ENCODE peak calls at places on chromosomes 12 and 14, in eight cellular contexts. One of them, this sample, is unnamed.

GRCh38 chr12:1346126-1346525 is 248.3 kb downstream of the FBXL14 start:
- DNase-seq in cardiac fibroblast: no peak
- DNase-seq in dermis blood vessel endothelial cell: no peak
- DNase-seq in osteoblast: peak; percentile 78
- DNase-seq in amniotic stem cell: no peak
- DNase-seq in COLO829: no peak
- DNase-seq in NCI-H2081 treated with DMSO at 0.1 percent for 48 hours: no peak
- DNase-seq in stimulated activated CD4-positive, alpha-beta T cell treated with anti-CD3 and anti-CD28 coated beads, Interleukin-1b, Interleukin-23, amount 100 ng/mL, for 24 hours: no peak
- DNase-seq in this sample: no peak

GRCh38 chr14:74038015-74038859 is 19.1 kb downstream of the BBOF1 start:
- DNase-seq in cardiac fibroblast: peak; percentile 76
- DNase-seq in dermis blood vessel endothelial cell: peak; percentile 75
- DNase-seq in osteoblast: peak; percentile 77
- DNase-seq in amniotic stem cell: no peak
- DNase-seq in COLO829: peak; percentile 63
- DNase-seq in NCI-H2081 treated with DMSO at 0.1 percent for 48 hours: peak; percentile 54
- DNase-seq in stimulated activated CD4-positive, alpha-beta T cell treated with anti-CD3 and anti-CD28 coated beads, Interleukin-1b, Interleukin-23, amount 100 ng/mL, for 24 hours: no peak
- DNase-seq in this sample: no peak

GRCh38 chr14:32560213-32560857 is 231.2 kb downstream of the AKAP6 start:
- DNase-seq in cardiac fibroblast: peak; percentile 90
- DNase-seq in dermis blood vessel endothelial cell: peak; percentile 84
- DNase-seq in osteoblast: peak; percentile 58
- DNase-seq in amniotic stem cell: peak; percentile 60
- DNase-seq in COLO829: peak; percentile 71
- DNase-seq in NCI-H2081 treated with DMSO at 0.1 percent for 48 hours: peak; percentile 38
- DNase-seq in stimulated activated CD4-positive, alpha-beta T cell treated with anti-CD3 and anti-CD28 coated beads, Interleukin-1b, Interleukin-23, amount 100 ng/mL, for 24 hours: no peak
- DNase-seq in this sample: no peak

GRCh38 chr14:50018236-50019210 is 97.8 kb downstream of the VCPKMT start:
- DNase-seq in cardiac fibroblast: no peak
- DNase-seq in dermis blood vessel endothelial cell: peak; percentile 31
- DNase-seq in osteoblast: no peak
- DNase-seq in amniotic stem cell: peak; percentile 16
- DNase-seq in COLO829: no peak
- DNase-seq in NCI-H2081 treated with DMSO at 0.1 percent for 48 hours: no peak
- DNase-seq in stimulated activated CD4-positive, alpha-beta T cell treated with anti-CD3 and anti-CD28 coated beads, Interleukin-1b, Interleukin-23, amount 100 ng/mL, for 24 hours: no peak
- DNase-seq in this sample: no peak

GRCh38 chr14:63276492-63277342 is 42.0 kb downstream of the GPHB5 start:
- DNase-seq in cardiac fibroblast: peak; percentile 73
- DNase-seq in dermis blood vessel endothelial cell: peak; percentile 70
- DNase-seq in osteoblast: peak; percentile 75
- DNase-seq in amniotic stem cell: peak; percentile 28
- DNase-seq in COLO829: peak; percentile 90
- DNase-seq in NCI-H2081 treated with DMSO at 0.1 percent for 48 hours: peak; percentile 17
- DNase-seq in stimulated activated CD4-positive, alpha-beta T cell treated with anti-CD3 and anti-CD28 coated beads, Interleukin-1b, Interleukin-23, amount 100 ng/mL, for 24 hours: no peak
- DNase-seq in this sample: peak; percentile 65

GRCh38 chr12:2396448-2396871 is 343.7 kb downstream of the CACNA1C start:
- DNase-seq in cardiac fibroblast: peak; percentile 55
- DNase-seq in dermis blood vessel endothelial cell: no peak
- DNase-seq in osteoblast: no peak
- DNase-seq in amniotic stem cell: no peak
- DNase-seq in COLO829: no peak
- DNase-seq in NCI-H2081 treated with DMSO at 0.1 percent for 48 hours: no peak
- DNase-seq in stimulated activated CD4-positive, alpha-beta T cell treated with anti-CD3 and anti-CD28 coated beads, Interleukin-1b, Interleukin-23, amount 100 ng/mL, for 24 hours: no peak
- DNase-seq in this sample: no peak

GRCh38 chr14:69610859-69611263 is 535 bp upstream of the SUSD6 start:
- DNase-seq in cardiac fibroblast: peak; percentile 57
- DNase-seq in dermis blood vessel endothelial cell: peak; percentile 23
- DNase-seq in osteoblast: no peak
- DNase-seq in amniotic stem cell: no peak
- DNase-seq in COLO829: no peak
- DNase-seq in NCI-H2081 treated with DMSO at 0.1 percent for 48 hours: peak; percentile 71
- DNase-seq in stimulated activated CD4-positive, alpha-beta T cell treated with anti-CD3 and anti-CD28 coated beads, Interleukin-1b, Interleukin-23, amount 100 ng/mL, for 24 hours: no peak
- DNase-seq in this sample: no peak

GRCh38 chr14:97053941-97054340 is 256.8 kb downstream of the VRK1 start:
- DNase-seq in cardiac fibroblast: no peak
- DNase-seq in dermis blood vessel endothelial cell: no peak
- DNase-seq in osteoblast: no peak
- DNase-seq in amniotic stem cell: no peak
- DNase-seq in COLO829: no peak
- DNase-seq in NCI-H2081 treated with DMSO at 0.1 percent for 48 hours: no peak
- DNase-seq in stimulated activated CD4-positive, alpha-beta T cell treated with anti-CD3 and anti-CD28 coated beads, Interleukin-1b, Interleukin-23, amount 100 ng/mL, for 24 hours: no peak
- DNase-seq in this sample: no peak

GRCh38 chr14:69299286-69300035 is 39.5 kb downstream of the GALNT16 start:
- DNase-seq in cardiac fibroblast: no peak
- DNase-seq in dermis blood vessel endothelial cell: no peak
- DNase-seq in osteoblast: no peak
- DNase-seq in amniotic stem cell: no peak
- DNase-seq in COLO829: no peak
- DNase-seq in NCI-H2081 treated with DMSO at 0.1 percent for 48 hours: no peak
- DNase-seq in stimulated activated CD4-positive, alpha-beta T cell treated with anti-CD3 and anti-CD28 coated beads, Interleukin-1b, Interleukin-23, amount 100 ng/mL, for 24 hours: no peak
- DNase-seq in this sample: no peak